ENCODE peak calls at places on chromosome 16, in six cellular contexts. S is mucosa of gallbladder, C is midbrain, O is left kidney, E is D721Med, V is nucleus accumbens. F is an unnamed sample.

GRCh38 chr16:31087971-31088370 is 772 bp downstream of the PRSS53 start:
- DNase-seq in S (no peak), C (no peak), O (no peak), E (peak), V (no peak), F (no peak)

GRCh38 chr16:83953796-83954576 is 946 bp downstream of the OSGIN1 start:
- DNase-seq in S (no peak), C (no peak), O (peak), E (no peak), V (no peak), F (peak)

GRCh38 chr16:80862153-80862552 is 57.8 kb upstream of the CDYL2 start:
- DNase-seq in S (no peak), C (no peak), O (peak), E (no peak), V (no peak), F (no peak)

GRCh38 chr16:77745972-77746371 is 23.7 kb downstream of the NUDT7 start:
- DNase-seq in S (no peak), C (no peak), O (no peak), E (no peak), V (no peak), F (no peak)

GRCh38 chr16:20944861-20945390 is 44.4 kb downstream of the LYRM1 start:
- DNase-seq in S (no peak), C (no peak), O (peak), E (no peak), V (no peak), F (no peak)

GRCh38 chr16:12899529-12900168 is 1.7 kb upstream of the SHISA9 start:
- DNase-seq in S (no peak), C (no peak), O (peak), E (no peak), V (peak), F (no peak)

GRCh38 chr16:28162326-28162877 is 49.4 kb downstream of the XPO6 start:
- DNase-seq in S (no peak), C (no peak), O (peak), E (no peak), V (no peak), F (no peak)

GRCh38 chr16:84820305-84820684 is 510 bp downstream of the CRISPLD2 start:
- DNase-seq in S (no peak), C (no peak), O (no peak), E (no peak), V (no peak), F (no peak)

GRCh38 chr16:88856122-88856827 is 472 bp downstream of the GALNS start:
- DNase-seq in S (no peak), C (no peak), O (peak), E (no peak), V (no peak), F (no peak)

GRCh38 chr16:22375963-22376640 is 1.7 kb upstream of the CDR2 start:
- DNase-seq in S (no peak), C (no peak), O (no peak), E (no peak), V (no peak), F (no peak)

GRCh38 chr16:87325480-87325879 is 8.3 kb upstream of the C16orf95 start:
- DNase-seq in S (no peak), C (no peak), O (no peak), E (no peak), V (no peak), F (no peak)

GRCh38 chr16:30758988-30759461 is 2.8 kb downstream of the CFAP119 start:
- DNase-seq in S (no peak), C (no peak), O (no peak), E (no peak), V (peak), F (no peak)

GRCh38 chr16:1743376-1744337 is 27.7 kb downstream of the NME3 start:
- DNase-seq in S (no peak), C (no peak), O (no peak), E (no peak), V (no peak), F (no peak)

GRCh38 chr16:17448640-17449638 is 21.8 kb downstream of the XYLT1 start:
- DNase-seq in S (no peak), C (no peak), O (no peak), E (no peak), V (no peak), F (peak)

GRCh38 chr16:85611455-85612190 is 1.5 kb upstream of the GSE1 start:
- DNase-seq in S (peak), C (peak), O (peak), E (no peak), V (peak), F (peak)

GRCh38 chr16:14249291-14250032 is 178.3 kb downstream of the MRTFB start:
- DNase-seq in S (peak), C (peak), O (peak), E (no peak), V (peak), F (peak)

GRCh38 chr16:80324371-80324770 is 216.4 kb upstream of the DYNLRB2 start:
- DNase-seq in S (no peak), C (no peak), O (no peak), E (no peak), V (no peak), F (no peak)

GRCh38 chr16:9091867-9092281 is 430 bp downstream of the HAPSTR1 start:
- DNase-seq in S (peak), C (no peak), O (peak), E (no peak), V (peak), F (peak)

GRCh38 chr16:66395806-66396555 is 29.5 kb downstream of the CDH5 start:
- DNase-seq in S (no peak), C (no peak), O (no peak), E (no peak), V (no peak), F (no peak)

GRCh38 chr16:67110136-67110847 is 551 bp downstream of the PHAF1 start:
- DNase-seq in S (peak), C (peak), O (peak), E (no peak), V (no peak), F (no peak)

GRCh38 chr16:74775255-74775654 is 635 bp upstream of the FA2H start:
- DNase-seq in S (no peak), C (no peak), O (no peak), E (no peak), V (no peak), F (no peak)

GRCh38 chr16:2856061-2856670 is 1.8 kb downstream of the PRSS22 start:
- DNase-seq in S (no peak), C (no peak), O (no peak), E (peak), V (no peak), F (peak)

GRCh38 chr16:2716101-2716885 is 3.7 kb downstream of the PRSS27 start:
- DNase-seq in S (no peak), C (no peak), O (no peak), E (no peak), V (no peak), F (no peak)

GRCh38 chr16:4800290-4801041 is 2.0 kb downstream of the ROGDI start:
- DNase-seq in S (peak), C (peak), O (peak), E (no peak), V (peak), F (peak)